ENCODE peak calls at places on chromosomes 2 and 18, in seven cellular contexts. One of them, this sample, is unnamed.

GRCh38 chr18:46711444-46711863 is 45.4 kb downstream of the ST8SIA5 start:
- DNase-seq in cardiac fibroblast: no peak
- DNase-seq in MM.1S: no peak
- DNase-seq in choroid plexus epithelial cell: no peak
- DNase-seq in Calu3: no peak
- DNase-seq in OCI-LY7: peak
- DNase-seq in type B pancreatic cell: no peak
- DNase-seq in this sample: no peak

GRCh38 chr2:70080597-70081200 is 6.6 kb upstream of the PCBP1 start:
- DNase-seq in type B pancreatic cell: no peak
- DNase-seq in cardiac fibroblast: no peak
- DNase-seq in MM.1S: no peak
- DNase-seq in Calu3: no peak
- DNase-seq in OCI-LY7: no peak
- DNase-seq in choroid plexus epithelial cell: no peak
- DNase-seq in this sample: no peak

GRCh38 chr2:203623616-203624015 is 82.8 kb upstream of the CD28 start:
- DNase-seq in cardiac fibroblast: peak
- DNase-seq in choroid plexus epithelial cell: peak
- DNase-seq in MM.1S: no peak
- DNase-seq in type B pancreatic cell: no peak
- DNase-seq in Calu3: no peak
- DNase-seq in OCI-LY7: no peak
- DNase-seq in this sample: no peak

GRCh38 chr2:116719841-116720240 is 1094.7 kb upstream of the DDX18 start:
- DNase-seq in MM.1S: no peak
- DNase-seq in choroid plexus epithelial cell: peak
- DNase-seq in OCI-LY7: no peak
- DNase-seq in type B pancreatic cell: no peak
- DNase-seq in Calu3: peak
- DNase-seq in cardiac fibroblast: no peak
- DNase-seq in this sample: no peak

GRCh38 chr2:37466533-37467230 is 122.3 kb downstream of the QPCT start:
- DNase-seq in choroid plexus epithelial cell: peak
- DNase-seq in OCI-LY7: no peak
- DNase-seq in Calu3: no peak
- DNase-seq in cardiac fibroblast: peak
- DNase-seq in type B pancreatic cell: no peak
- DNase-seq in MM.1S: no peak
- DNase-seq in this sample: no peak

GRCh38 chr2:44479127-44479887 is 117.6 kb downstream of the CAMKMT start:
- DNase-seq in type B pancreatic cell: no peak
- DNase-seq in choroid plexus epithelial cell: peak
- DNase-seq in Calu3: peak
- DNase-seq in cardiac fibroblast: peak
- DNase-seq in MM.1S: peak
- DNase-seq in OCI-LY7: peak
- DNase-seq in this sample: peak

GRCh38 chr2:30373881-30374302 is 73.2 kb upstream of the LCLAT1 start:
- DNase-seq in Calu3: no peak
- DNase-seq in MM.1S: no peak
- DNase-seq in type B pancreatic cell: no peak
- DNase-seq in choroid plexus epithelial cell: no peak
- DNase-seq in OCI-LY7: no peak
- DNase-seq in cardiac fibroblast: no peak
- DNase-seq in this sample: no peak

GRCh38 chr2:176553685-176554106 is 284.5 kb downstream of the MTX2 start:
- DNase-seq in choroid plexus epithelial cell: peak
- DNase-seq in type B pancreatic cell: no peak
- DNase-seq in Calu3: peak
- DNase-seq in MM.1S: peak
- DNase-seq in cardiac fibroblast: peak
- DNase-seq in OCI-LY7: peak
- DNase-seq in this sample: peak

GRCh38 chr2:121689356-121689755 is 40.1 kb upstream of the CLASP1 start:
- DNase-seq in cardiac fibroblast: peak
- DNase-seq in Calu3: peak
- DNase-seq in choroid plexus epithelial cell: peak
- DNase-seq in MM.1S: no peak
- DNase-seq in OCI-LY7: no peak
- DNase-seq in type B pancreatic cell: peak
- DNase-seq in this sample: no peak

GRCh38 chr18:23982154-23983071 is 32.1 kb upstream of the TTC39C start:
- DNase-seq in type B pancreatic cell: no peak
- DNase-seq in Calu3: peak
- DNase-seq in choroid plexus epithelial cell: peak
- DNase-seq in MM.1S: no peak
- DNase-seq in OCI-LY7: no peak
- DNase-seq in cardiac fibroblast: peak
- DNase-seq in this sample: no peak

GRCh38 chr2:24984912-24985311 is 13.2 kb upstream of the DNAJC27 start:
- DNase-seq in type B pancreatic cell: no peak
- DNase-seq in MM.1S: no peak
- DNase-seq in cardiac fibroblast: peak
- DNase-seq in Calu3: no peak
- DNase-seq in OCI-LY7: no peak
- DNase-seq in choroid plexus epithelial cell: peak
- DNase-seq in this sample: no peak

GRCh38 chr2:63044360-63045327 is 6.0 kb upstream of the OTX1 start:
- DNase-seq in type B pancreatic cell: no peak
- DNase-seq in choroid plexus epithelial cell: no peak
- DNase-seq in MM.1S: no peak
- DNase-seq in OCI-LY7: no peak
- DNase-seq in Calu3: no peak
- DNase-seq in cardiac fibroblast: no peak
- DNase-seq in this sample: no peak

GRCh38 chr2:160157861-160158813 is 41.9 kb downstream of the ITGB6 start:
- DNase-seq in Calu3: no peak
- DNase-seq in cardiac fibroblast: peak
- DNase-seq in MM.1S: no peak
- DNase-seq in choroid plexus epithelial cell: peak
- DNase-seq in type B pancreatic cell: no peak
- DNase-seq in OCI-LY7: no peak
- DNase-seq in this sample: no peak

GRCh38 chr2:27988718-27989117 is 98.2 kb downstream of the BABAM2 start:
- DNase-seq in cardiac fibroblast: no peak
- DNase-seq in MM.1S: no peak
- DNase-seq in OCI-LY7: no peak
- DNase-seq in type B pancreatic cell: no peak
- DNase-seq in choroid plexus epithelial cell: no peak
- DNase-seq in Calu3: no peak
- DNase-seq in this sample: no peak

GRCh38 chr2:157782057-157782845 is 93.9 kb downstream of the ACVR1 start:
- DNase-seq in cardiac fibroblast: peak
- DNase-seq in Calu3: no peak
- DNase-seq in type B pancreatic cell: no peak
- DNase-seq in MM.1S: peak
- DNase-seq in choroid plexus epithelial cell: peak
- DNase-seq in OCI-LY7: no peak
- DNase-seq in this sample: no peak

GRCh38 chr2:173962036-173962435 is 3.1 kb downstream of the SP3 start:
- DNase-seq in Calu3: no peak
- DNase-seq in choroid plexus epithelial cell: peak
- DNase-seq in MM.1S: peak
- DNase-seq in OCI-LY7: peak
- DNase-seq in type B pancreatic cell: no peak
- DNase-seq in cardiac fibroblast: peak
- DNase-seq in this sample: no peak

DNA sequence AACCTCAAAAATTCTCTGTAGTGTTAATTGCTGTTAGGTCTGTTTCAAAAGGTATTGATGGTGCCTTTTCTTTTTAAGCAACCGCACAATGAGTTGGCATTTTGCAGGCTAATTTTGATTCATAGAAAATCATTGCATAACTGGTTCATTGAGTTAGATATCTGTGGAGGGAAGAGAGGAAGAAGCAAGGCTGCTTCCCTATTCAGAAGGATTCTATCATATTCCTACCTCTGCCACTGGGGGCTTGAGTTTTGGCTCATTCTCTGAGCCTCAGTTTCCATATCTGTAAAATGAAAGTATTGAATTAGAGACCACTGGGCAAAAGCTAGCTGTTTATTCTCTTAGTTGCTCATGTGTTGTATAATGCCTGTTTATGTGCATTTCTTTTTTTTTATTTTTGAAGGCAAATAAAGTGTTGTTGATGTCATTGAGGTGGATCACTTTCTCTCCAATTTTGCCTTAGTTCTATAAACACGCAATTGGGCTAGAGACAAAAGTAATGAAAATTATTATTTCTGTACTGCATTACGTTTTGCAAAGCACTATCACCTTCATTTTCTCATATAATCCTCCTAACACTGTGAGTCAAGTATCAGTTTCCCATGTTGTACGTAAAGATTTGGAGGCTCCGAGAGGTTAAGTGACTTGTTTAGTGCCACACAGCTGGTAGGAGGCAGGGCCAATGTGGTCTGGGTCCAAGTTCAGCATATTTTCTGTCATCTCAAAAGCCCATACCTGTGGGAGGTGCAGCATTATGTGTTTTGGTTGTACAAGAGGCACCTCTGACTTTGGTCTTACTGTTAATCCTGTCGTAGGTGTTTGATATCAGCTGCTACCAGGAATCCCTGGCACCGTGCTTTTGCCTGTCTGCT is 5.9 kb downstream of the TRIB2 start:
- DNase-seq in cardiac fibroblast: no peak
- DNase-seq in choroid plexus epithelial cell: peak
- DNase-seq in OCI-LY7: no peak
- DNase-seq in MM.1S: no peak
- DNase-seq in type B pancreatic cell: no peak
- DNase-seq in Calu3: no peak
- DNase-seq in this sample: no peak
- TF ChIP-seq CTCF in cardiac fibroblast: peak
- TF ChIP-seq CTCF in choroid plexus epithelial cell: peak
- TF ChIP-seq CTCF in OCI-LY7: peak
- TF ChIP-seq CTCF in MM.1S: no peak
- TF ChIP-seq CTCF in type B pancreatic cell: peak
- TF ChIP-seq CTCF in Calu3: no peak
- TF ChIP-seq CTCF in this sample: no peak

GRCh38 chr18:58451115-58451971 is 177.5 kb downstream of the ALPK2 start:
- DNase-seq in cardiac fibroblast: no peak
- DNase-seq in choroid plexus epithelial cell: no peak
- DNase-seq in Calu3: no peak
- DNase-seq in OCI-LY7: no peak
- DNase-seq in type B pancreatic cell: no peak
- DNase-seq in MM.1S: no peak
- DNase-seq in this sample: no peak

GRCh38 chr18:58453913-58454317 is 175.0 kb downstream of the ALPK2 start:
- DNase-seq in choroid plexus epithelial cell: no peak
- DNase-seq in MM.1S: no peak
- DNase-seq in type B pancreatic cell: no peak
- DNase-seq in OCI-LY7: no peak
- DNase-seq in Calu3: no peak
- DNase-seq in cardiac fibroblast: no peak
- DNase-seq in this sample: no peak

GRCh38 chr18:58453167-58453804 is 175.6 kb downstream of the ALPK2 start:
- DNase-seq in Calu3: no peak
- DNase-seq in MM.1S: no peak
- DNase-seq in OCI-LY7: no peak
- DNase-seq in cardiac fibroblast: no peak
- DNase-seq in choroid plexus epithelial cell: no peak
- DNase-seq in type B pancreatic cell: no peak
- DNase-seq in this sample: no peak

GRCh38 chr18:58451972-58452334 is 176.9 kb downstream of the ALPK2 start:
- DNase-seq in MM.1S: no peak
- DNase-seq in cardiac fibroblast: no peak
- DNase-seq in choroid plexus epithelial cell: no peak
- DNase-seq in type B pancreatic cell: no peak
- DNase-seq in OCI-LY7: no peak
- DNase-seq in Calu3: no peak
- DNase-seq in this sample: no peak

DNA sequence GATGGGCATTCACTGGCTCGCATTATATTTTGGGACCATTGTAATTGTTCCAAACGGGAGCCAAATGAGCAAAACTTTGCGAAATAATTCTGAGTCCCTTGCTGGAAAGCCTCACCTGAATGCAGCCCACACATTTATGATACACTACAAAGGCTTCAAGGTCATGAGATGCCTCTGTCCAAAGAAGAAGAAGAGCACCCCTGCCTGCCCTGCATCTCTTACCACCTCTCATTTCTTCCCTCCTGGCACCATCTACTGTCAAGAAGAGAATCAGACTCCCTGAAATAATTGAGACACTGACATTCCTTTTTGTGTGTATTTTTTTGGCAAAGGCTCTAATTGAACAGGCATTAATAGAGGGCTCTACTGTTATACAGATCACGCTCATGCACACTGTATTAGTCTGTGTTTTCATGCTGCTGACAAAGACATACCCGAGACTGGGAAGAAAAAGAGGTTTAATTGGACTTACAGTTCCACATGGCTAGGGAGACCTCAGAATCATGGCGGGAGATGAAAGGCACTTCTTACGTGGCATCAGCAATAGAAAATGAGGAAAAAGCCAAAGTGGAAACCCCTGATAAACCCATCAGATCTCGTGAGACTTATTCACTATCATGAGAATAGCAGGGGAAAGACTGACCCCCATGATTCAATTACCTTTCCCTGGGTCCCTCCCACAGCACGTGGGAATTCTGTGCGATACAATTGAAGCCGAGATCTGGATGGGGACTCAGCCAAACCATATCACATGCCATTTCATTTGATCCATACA is 176.3 kb downstream of the ALPK2 start:
- DNase-seq in cardiac fibroblast: no peak
- DNase-seq in choroid plexus epithelial cell: no peak
- DNase-seq in type B pancreatic cell: no peak
- DNase-seq in MM.1S: no peak
- DNase-seq in Calu3: no peak
- DNase-seq in OCI-LY7: no peak
- DNase-seq in this sample: no peak
- TF ChIP-seq CTCF in cardiac fibroblast: no peak
- TF ChIP-seq CTCF in choroid plexus epithelial cell: peak
- TF ChIP-seq CTCF in type B pancreatic cell: no peak
- TF ChIP-seq CTCF in MM.1S: no peak
- TF ChIP-seq CTCF in Calu3: no peak
- TF ChIP-seq CTCF in OCI-LY7: no peak
- TF ChIP-seq CTCF in this sample: no peak

GRCh38 chr2:237686659-237687136 is 59.3 kb downstream of the LRRFIP1 start:
- DNase-seq in Calu3: no peak
- DNase-seq in cardiac fibroblast: peak
- DNase-seq in MM.1S: no peak
- DNase-seq in OCI-LY7: no peak
- DNase-seq in choroid plexus epithelial cell: peak
- DNase-seq in type B pancreatic cell: no peak
- DNase-seq in this sample: no peak
- TF ChIP-seq CTCF in Calu3: peak
- TF ChIP-seq CTCF in cardiac fibroblast: peak
- TF ChIP-seq CTCF in MM.1S: peak
- TF ChIP-seq CTCF in OCI-LY7: peak
- TF ChIP-seq CTCF in choroid plexus epithelial cell: peak
- TF ChIP-seq CTCF in type B pancreatic cell: peak
- TF ChIP-seq CTCF in this sample: peak

DNA sequence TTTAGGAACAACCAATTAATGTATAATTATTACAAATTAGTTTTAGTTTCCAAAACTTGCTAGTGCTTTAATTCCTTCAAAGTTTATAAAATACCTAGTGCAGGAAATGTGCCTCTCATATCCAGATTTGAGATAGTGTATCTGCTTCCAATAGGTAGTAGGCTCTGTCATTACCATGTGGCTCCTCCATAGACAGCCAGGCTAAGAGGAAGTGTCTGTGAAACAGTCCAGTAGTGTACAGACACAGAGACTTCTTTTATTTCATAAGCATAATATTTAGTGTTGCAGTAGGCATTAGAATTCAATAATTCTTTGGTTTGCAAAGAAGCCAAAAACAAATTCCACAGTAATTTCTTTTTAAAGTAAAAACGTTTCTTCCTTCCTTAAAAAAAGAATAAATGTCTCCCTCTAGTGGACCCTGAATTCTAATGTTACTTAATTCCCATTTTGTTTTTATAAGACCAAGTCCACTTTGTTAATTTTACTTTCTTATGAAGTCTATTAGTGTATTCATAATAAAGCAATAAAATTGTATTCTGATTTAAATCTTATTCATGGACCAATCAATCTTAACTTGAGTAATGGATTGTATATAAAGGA is 101.2 kb downstream of the NEB start:
- DNase-seq in cardiac fibroblast: peak
- DNase-seq in OCI-LY7: peak
- DNase-seq in choroid plexus epithelial cell: peak
- DNase-seq in type B pancreatic cell: no peak
- DNase-seq in Calu3: no peak
- DNase-seq in MM.1S: peak
- DNase-seq in this sample: peak
- TF ChIP-seq CTCF in cardiac fibroblast: peak
- TF ChIP-seq CTCF in OCI-LY7: peak
- TF ChIP-seq CTCF in choroid plexus epithelial cell: peak
- TF ChIP-seq CTCF in type B pancreatic cell: peak
- TF ChIP-seq CTCF in Calu3: peak
- TF ChIP-seq CTCF in MM.1S: peak
- TF ChIP-seq CTCF in this sample: no peak